ENCODE peak calls at places on chromosomes 13 and 19, in ten cellular contexts. One of them, this sample, is unnamed.
A peak's percentile ranks its signal among the peaks of the same experiment; 100 is the strongest.

GRCh38 chr19:17468302-17469091 is 1.8 kb upstream of the SLC27A1 start:
- DNase-seq in tibial artery: peak; percentile 94
- DNase-seq in SK-N-SH: no peak
- DNase-seq in astrocyte: no peak
- DNase-seq in tibial nerve: no peak
- DNase-seq in upper lobe of left lung: peak; percentile 76
- DNase-seq in HCT116: no peak
- DNase-seq in uterus: peak; percentile 42
- DNase-seq in neuronal stem cell: no peak
- DNase-seq in adrenal gland: peak; percentile 89
- DNase-seq in this sample: no peak

GRCh38 chr13:36818483-36819063 is 449 bp upstream of the RFXAP start:
- DNase-seq in upper lobe of left lung: no peak
- DNase-seq in adrenal gland: no peak
- DNase-seq in astrocyte: no peak
- DNase-seq in SK-N-SH: no peak
- DNase-seq in tibial nerve: peak; percentile 5
- DNase-seq in neuronal stem cell: no peak
- DNase-seq in HCT116: no peak
- DNase-seq in uterus: no peak
- DNase-seq in tibial artery: no peak
- DNase-seq in this sample: no peak

GRCh38 chr13:113034451-113035208 is 65.6 kb downstream of the MCF2L start:
- DNase-seq in adrenal gland: peak; percentile 59
- DNase-seq in tibial artery: no peak
- DNase-seq in neuronal stem cell: peak; percentile 33
- DNase-seq in astrocyte: peak; percentile 26
- DNase-seq in tibial nerve: peak; percentile 53
- DNase-seq in HCT116: no peak
- DNase-seq in SK-N-SH: peak; percentile 57
- DNase-seq in upper lobe of left lung: peak; percentile 50
- DNase-seq in uterus: no peak
- DNase-seq in this sample: no peak

GRCh38 chr19:54179921-54180452 is 7.0 kb upstream of the TMC4 start:
- DNase-seq in tibial nerve: no peak
- DNase-seq in neuronal stem cell: peak; percentile 84
- DNase-seq in adrenal gland: no peak
- DNase-seq in upper lobe of left lung: no peak
- DNase-seq in astrocyte: peak; percentile 48
- DNase-seq in tibial artery: no peak
- DNase-seq in HCT116: no peak
- DNase-seq in uterus: no peak
- DNase-seq in SK-N-SH: peak; percentile 66
- DNase-seq in this sample: no peak

GRCh38 chr13:79237981-79238380 is 168.1 kb downstream of the RBM26 start:
- DNase-seq in SK-N-SH: no peak
- DNase-seq in adrenal gland: no peak
- DNase-seq in tibial nerve: no peak
- DNase-seq in tibial artery: no peak
- DNase-seq in uterus: no peak
- DNase-seq in neuronal stem cell: no peak
- DNase-seq in astrocyte: no peak
- DNase-seq in HCT116: no peak
- DNase-seq in upper lobe of left lung: no peak
- DNase-seq in this sample: no peak

GRCh38 chr13:98447881-98448641 is 128.8 kb downstream of the STK24 start:
- DNase-seq in tibial artery: no peak
- DNase-seq in upper lobe of left lung: no peak
- DNase-seq in uterus: peak; percentile 63
- DNase-seq in adrenal gland: no peak
- DNase-seq in neuronal stem cell: peak; percentile 30
- DNase-seq in astrocyte: peak; percentile 12
- DNase-seq in SK-N-SH: peak; percentile 79
- DNase-seq in HCT116: peak; percentile 34
- DNase-seq in tibial nerve: peak; percentile 66
- DNase-seq in this sample: no peak

GRCh38 chr13:101530293-101530692 is 77.8 kb downstream of the ITGBL1 start:
- DNase-seq in upper lobe of left lung: no peak
- DNase-seq in uterus: no peak
- DNase-seq in neuronal stem cell: no peak
- DNase-seq in SK-N-SH: no peak
- DNase-seq in HCT116: no peak
- DNase-seq in adrenal gland: no peak
- DNase-seq in tibial nerve: no peak
- DNase-seq in tibial artery: no peak
- DNase-seq in astrocyte: no peak
- DNase-seq in this sample: no peak

GRCh38 chr19:615619-616018 is 17.7 kb downstream of the POLRMT start:
- DNase-seq in upper lobe of left lung: peak; percentile 86
- DNase-seq in uterus: no peak
- DNase-seq in HCT116: no peak
- DNase-seq in neuronal stem cell: no peak
- DNase-seq in astrocyte: no peak
- DNase-seq in tibial artery: no peak
- DNase-seq in adrenal gland: no peak
- DNase-seq in tibial nerve: no peak
- DNase-seq in SK-N-SH: no peak
- DNase-seq in this sample: no peak

GRCh38 chr19:17753976-17754375 is 2.7 kb downstream of the FCHO1 start:
- DNase-seq in upper lobe of left lung: no peak
- DNase-seq in tibial artery: no peak
- DNase-seq in uterus: no peak
- DNase-seq in SK-N-SH: no peak
- DNase-seq in astrocyte: no peak
- DNase-seq in neuronal stem cell: no peak
- DNase-seq in HCT116: no peak
- DNase-seq in adrenal gland: no peak
- DNase-seq in tibial nerve: no peak
- DNase-seq in this sample: no peak

GRCh38 chr13:31749929-31750328 is 10.6 kb downstream of the RXFP2 start:
- DNase-seq in neuronal stem cell: no peak
- DNase-seq in SK-N-SH: no peak
- DNase-seq in HCT116: no peak
- DNase-seq in astrocyte: peak; percentile 92
- DNase-seq in tibial artery: no peak
- DNase-seq in upper lobe of left lung: no peak
- DNase-seq in tibial nerve: no peak
- DNase-seq in uterus: no peak
- DNase-seq in adrenal gland: no peak
- DNase-seq in this sample: no peak

GRCh38 chr13:40124648-40125045 is 469.2 kb downstream of the COG6 start:
- DNase-seq in HCT116: no peak
- DNase-seq in tibial nerve: no peak
- DNase-seq in astrocyte: no peak
- DNase-seq in SK-N-SH: no peak
- DNase-seq in tibial artery: no peak
- DNase-seq in uterus: no peak
- DNase-seq in neuronal stem cell: no peak
- DNase-seq in upper lobe of left lung: no peak
- DNase-seq in adrenal gland: no peak
- DNase-seq in this sample: no peak

GRCh38 chr19:2261438-2262172 is 5.4 kb upstream of the JSRP1 start:
- DNase-seq in tibial nerve: peak; percentile 43
- DNase-seq in upper lobe of left lung: no peak
- DNase-seq in SK-N-SH: peak; percentile 49
- DNase-seq in tibial artery: no peak
- DNase-seq in HCT116: peak; percentile 37
- DNase-seq in astrocyte: no peak
- DNase-seq in adrenal gland: no peak
- DNase-seq in uterus: no peak
- DNase-seq in neuronal stem cell: no peak
- DNase-seq in this sample: no peak

GRCh38 chr19:30224689-30225606 is 147.2 kb upstream of the ZNF536 start:
- DNase-seq in astrocyte: no peak
- DNase-seq in uterus: no peak
- DNase-seq in SK-N-SH: peak; percentile 84
- DNase-seq in upper lobe of left lung: peak; percentile 64
- DNase-seq in HCT116: no peak
- DNase-seq in tibial artery: no peak
- DNase-seq in neuronal stem cell: no peak
- DNase-seq in tibial nerve: no peak
- DNase-seq in adrenal gland: peak; percentile 42
- DNase-seq in this sample: peak; percentile 36

DNA sequence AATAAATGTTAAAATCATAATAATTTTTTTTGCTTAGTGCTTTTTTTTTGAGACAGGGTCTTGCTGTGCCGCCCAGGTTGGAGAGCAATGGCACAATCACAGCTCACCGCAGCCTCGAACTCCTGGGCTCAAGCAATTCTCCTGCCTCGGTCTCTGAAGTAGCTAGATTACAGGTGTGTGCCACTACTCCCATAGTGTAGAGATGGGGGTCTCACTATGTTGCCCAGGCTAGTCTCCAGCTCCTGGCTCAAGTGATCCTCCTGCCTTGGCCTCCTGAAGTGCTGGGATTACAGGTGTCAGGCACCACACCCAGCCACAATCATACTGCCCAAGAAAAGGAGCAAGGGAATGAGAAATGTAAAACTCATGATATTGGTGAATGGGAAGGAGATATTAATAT is 5.1 kb downstream of the FBL start:
- DNase-seq in HCT116: no peak
- DNase-seq in upper lobe of left lung: no peak
- DNase-seq in astrocyte: no peak
- DNase-seq in tibial artery: no peak
- DNase-seq in neuronal stem cell: no peak
- DNase-seq in uterus: no peak
- DNase-seq in adrenal gland: no peak
- DNase-seq in SK-N-SH: no peak
- DNase-seq in tibial nerve: no peak
- DNase-seq in this sample: no peak
- H3K27ac ChIP-seq in HCT116: no peak overlapping the region
- H3K27ac ChIP-seq in upper lobe of left lung: no peak overlapping the region
- H3K27ac ChIP-seq in astrocyte: no peak overlapping the region
- H3K27ac ChIP-seq in tibial artery: no peak overlapping the region
- H3K27ac ChIP-seq in neuronal stem cell: no peak overlapping the region
- H3K27ac ChIP-seq in uterus: no peak overlapping the region
- H3K27ac ChIP-seq in adrenal gland: peak overlapping the region; percentile 88
- H3K27ac ChIP-seq in SK-N-SH: no peak overlapping the region
- H3K27ac ChIP-seq in tibial nerve: no peak overlapping the region
- H3K27ac ChIP-seq in this sample: no peak overlapping the region

GRCh38 chr19:40231544-40232424 is 5.3 kb upstream of the CCNP start:
- DNase-seq in adrenal gland: no peak
- DNase-seq in astrocyte: no peak
- DNase-seq in tibial nerve: no peak
- DNase-seq in uterus: no peak
- DNase-seq in upper lobe of left lung: peak; percentile 71
- DNase-seq in neuronal stem cell: no peak
- DNase-seq in SK-N-SH: no peak
- DNase-seq in HCT116: no peak
- DNase-seq in tibial artery: no peak
- DNase-seq in this sample: no peak
- H3K27me3 ChIP-seq in adrenal gland: no peaks in the 10 kb centered on the region
- H3K27me3 ChIP-seq in astrocyte: peaks cover 2% of the 10 kb centered on the region
- H3K27me3 ChIP-seq in tibial nerve: peaks cover 7% of the 10 kb centered on the region
- H3K27me3 ChIP-seq in uterus: no peaks in the 10 kb centered on the region
- H3K27me3 ChIP-seq in upper lobe of left lung: no peaks in the 10 kb centered on the region
- H3K27me3 ChIP-seq in neuronal stem cell: no peaks in the 10 kb centered on the region
- H3K27me3 ChIP-seq in SK-N-SH: no peaks in the 10 kb centered on the region
- H3K27me3 ChIP-seq in HCT116: no peaks in the 10 kb centered on the region
- H3K27me3 ChIP-seq in tibial artery: peaks cover 10% of the 10 kb centered on the region
- H3K27me3 ChIP-seq in this sample: no peaks in the 10 kb centered on the region

GRCh38 chr19:57566396-57567256 is 7.0 kb upstream of the ZNF550 start:
- DNase-seq in tibial artery: no peak
- DNase-seq in upper lobe of left lung: no peak
- DNase-seq in HCT116: peak; percentile 34
- DNase-seq in astrocyte: peak; percentile 48
- DNase-seq in uterus: no peak
- DNase-seq in SK-N-SH: no peak
- DNase-seq in tibial nerve: no peak
- DNase-seq in adrenal gland: no peak
- DNase-seq in neuronal stem cell: no peak
- DNase-seq in this sample: no peak

GRCh38 chr19:57570707-57571106 is 8.0 kb downstream of the ZNF416 start:
- DNase-seq in tibial nerve: no peak
- DNase-seq in HCT116: no peak
- DNase-seq in astrocyte: no peak
- DNase-seq in neuronal stem cell: no peak
- DNase-seq in uterus: no peak
- DNase-seq in upper lobe of left lung: no peak
- DNase-seq in adrenal gland: no peak
- DNase-seq in SK-N-SH: no peak
- DNase-seq in tibial artery: no peak
- DNase-seq in this sample: no peak

GRCh38 chr19:57576661-57577060 is 2.0 kb downstream of the ZNF416 start:
- DNase-seq in upper lobe of left lung: no peak
- DNase-seq in uterus: no peak
- DNase-seq in tibial nerve: no peak
- DNase-seq in SK-N-SH: no peak
- DNase-seq in neuronal stem cell: no peak
- DNase-seq in tibial artery: no peak
- DNase-seq in HCT116: no peak
- DNase-seq in adrenal gland: no peak
- DNase-seq in astrocyte: no peak
- DNase-seq in this sample: no peak

GRCh38 chr19:57572415-57572947 is 6.2 kb downstream of the ZNF416 start:
- DNase-seq in HCT116: no peak
- DNase-seq in neuronal stem cell: no peak
- DNase-seq in tibial nerve: no peak
- DNase-seq in uterus: no peak
- DNase-seq in upper lobe of left lung: no peak
- DNase-seq in tibial artery: no peak
- DNase-seq in adrenal gland: no peak
- DNase-seq in SK-N-SH: no peak
- DNase-seq in astrocyte: no peak
- DNase-seq in this sample: no peak
- H3K9me3 ChIP-seq in HCT116: peaks cover 63% of the 10 kb centered on the region
- H3K9me3 ChIP-seq in neuronal stem cell: peaks cover 88% of the 10 kb centered on the region
- H3K9me3 ChIP-seq in tibial nerve: no peaks in the 10 kb centered on the region
- H3K9me3 ChIP-seq in uterus: no peaks in the 10 kb centered on the region
- H3K9me3 ChIP-seq in upper lobe of left lung: peaks cover 98% of the 10 kb centered on the region
- H3K9me3 ChIP-seq in tibial artery: peaks cover 28% of the 10 kb centered on the region
- H3K9me3 ChIP-seq in adrenal gland: peaks cover 89% of the 10 kb centered on the region
- H3K9me3 ChIP-seq in SK-N-SH: peaks cover 17% of the 10 kb centered on the region
- H3K9me3 ChIP-seq in astrocyte: peaks cover 85% of the 10 kb centered on the region
- H3K9me3 ChIP-seq in this sample: no peaks in the 10 kb centered on the region

GRCh38 chr13:45518525-45519235 is 53.9 kb downstream of the COG3 start:
- DNase-seq in adrenal gland: no peak
- DNase-seq in uterus: no peak
- DNase-seq in astrocyte: peak; percentile 69
- DNase-seq in tibial artery: no peak
- DNase-seq in SK-N-SH: no peak
- DNase-seq in upper lobe of left lung: no peak
- DNase-seq in neuronal stem cell: no peak
- DNase-seq in tibial nerve: no peak
- DNase-seq in HCT116: no peak
- DNase-seq in this sample: no peak
- H3K27ac ChIP-seq in adrenal gland: no peak overlapping the region
- H3K27ac ChIP-seq in uterus: no peak overlapping the region
- H3K27ac ChIP-seq in astrocyte: no peak overlapping the region
- H3K27ac ChIP-seq in tibial artery: no peak overlapping the region
- H3K27ac ChIP-seq in SK-N-SH: no peak overlapping the region
- H3K27ac ChIP-seq in upper lobe of left lung: no peak overlapping the region
- H3K27ac ChIP-seq in neuronal stem cell: no peak overlapping the region
- H3K27ac ChIP-seq in tibial nerve: no peak overlapping the region
- H3K27ac ChIP-seq in HCT116: no peak overlapping the region
- H3K27ac ChIP-seq in this sample: no peak overlapping the region

GRCh38 chr13:91401916-91402315 is 3.5 kb downstream of the GPC5 start:
- DNase-seq in adrenal gland: no peak
- DNase-seq in upper lobe of left lung: no peak
- DNase-seq in tibial nerve: no peak
- DNase-seq in neuronal stem cell: no peak
- DNase-seq in astrocyte: no peak
- DNase-seq in tibial artery: no peak
- DNase-seq in SK-N-SH: no peak
- DNase-seq in HCT116: no peak
- DNase-seq in uterus: no peak
- DNase-seq in this sample: no peak
- H3K27me3 ChIP-seq in adrenal gland: peaks cover 17% of the 10 kb centered on the region
- H3K27me3 ChIP-seq in upper lobe of left lung: peaks cover 12% of the 10 kb centered on the region
- H3K27me3 ChIP-seq in tibial nerve: peaks cover 25% of the 10 kb centered on the region
- H3K27me3 ChIP-seq in neuronal stem cell: peaks cover 6% of the 10 kb centered on the region
- H3K27me3 ChIP-seq in astrocyte: peaks cover 15% of the 10 kb centered on the region
- H3K27me3 ChIP-seq in tibial artery: peaks cover 4% of the 10 kb centered on the region
- H3K27me3 ChIP-seq in SK-N-SH: peaks cover 16% of the 10 kb centered on the region
- H3K27me3 ChIP-seq in HCT116: peaks cover 35% of the 10 kb centered on the region
- H3K27me3 ChIP-seq in uterus: peaks cover 10% of the 10 kb centered on the region
- H3K27me3 ChIP-seq in this sample: peaks cover 15% of the 10 kb centered on the region

This sample was measured in pancreas.